ENCODE peak calls at places on chromosomes 5 and 9, in nine cellular contexts. One of them, this sample, is unnamed.

GRCh38 chr9:80664327-80665210 is 1024.8 kb downstream of the TLE1 start:
- DNase-seq in spleen: no peak
- DNase-seq in RCC 7860: peak; percentile 51
- DNase-seq in activated gamma-delta T cell treated with anti-CD3 and anti-CD28 coated beads, Interleukin-2, amount 50 U/mL, for 16 hours: no peak
- DNase-seq in HuH-7.5: peak; percentile 8
- DNase-seq in endothelial cell: no peak
- DNase-seq in body of pancreas: no peak
- DNase-seq in T-helper 22 cell: no peak
- DNase-seq in EH: no peak
- DNase-seq in this sample: peak; percentile 63

GRCh38 chr5:106113922-106114321 is 1556.8 kb downstream of the EFNA5 start:
- DNase-seq in spleen: no peak
- DNase-seq in RCC 7860: no peak
- DNase-seq in activated gamma-delta T cell treated with anti-CD3 and anti-CD28 coated beads, Interleukin-2, amount 50 U/mL, for 16 hours: no peak
- DNase-seq in HuH-7.5: no peak
- DNase-seq in endothelial cell: no peak
- DNase-seq in body of pancreas: no peak
- DNase-seq in T-helper 22 cell: no peak
- DNase-seq in EH: no peak
- DNase-seq in this sample: no peak

GRCh38 chr9:20242767-20243166 is 379.5 kb downstream of the MLLT3 start:
- DNase-seq in spleen: no peak
- DNase-seq in RCC 7860: no peak
- DNase-seq in activated gamma-delta T cell treated with anti-CD3 and anti-CD28 coated beads, Interleukin-2, amount 50 U/mL, for 16 hours: peak; percentile 0
- DNase-seq in HuH-7.5: no peak
- DNase-seq in endothelial cell: no peak
- DNase-seq in body of pancreas: no peak
- DNase-seq in T-helper 22 cell: no peak
- DNase-seq in EH: no peak
- DNase-seq in this sample: no peak

GRCh38 chr5:72066658-72067057 is 40.6 kb upstream of the MAP1B start:
- DNase-seq in spleen: no peak
- DNase-seq in RCC 7860: peak; percentile 85
- DNase-seq in activated gamma-delta T cell treated with anti-CD3 and anti-CD28 coated beads, Interleukin-2, amount 50 U/mL, for 16 hours: no peak
- DNase-seq in HuH-7.5: no peak
- DNase-seq in endothelial cell: no peak
- DNase-seq in body of pancreas: peak; percentile 3
- DNase-seq in T-helper 22 cell: no peak
- DNase-seq in EH: peak; percentile 94
- DNase-seq in this sample: peak; percentile 88

GRCh38 chr5:113331201-113331551 is 103.6 kb downstream of the TSSK1B start:
- DNase-seq in spleen: no peak
- DNase-seq in RCC 7860: peak; percentile 43
- DNase-seq in activated gamma-delta T cell treated with anti-CD3 and anti-CD28 coated beads, Interleukin-2, amount 50 U/mL, for 16 hours: no peak
- DNase-seq in HuH-7.5: no peak
- DNase-seq in endothelial cell: no peak
- DNase-seq in body of pancreas: no peak
- DNase-seq in T-helper 22 cell: no peak
- DNase-seq in EH: no peak
- DNase-seq in this sample: peak; percentile 24

GRCh38 chr5:14728109-14728938 is 63.8 kb downstream of the OTULIN start:
- DNase-seq in spleen: no peak
- DNase-seq in RCC 7860: no peak
- DNase-seq in activated gamma-delta T cell treated with anti-CD3 and anti-CD28 coated beads, Interleukin-2, amount 50 U/mL, for 16 hours: no peak
- DNase-seq in HuH-7.5: peak; percentile 81
- DNase-seq in endothelial cell: peak; percentile 40
- DNase-seq in body of pancreas: no peak
- DNase-seq in T-helper 22 cell: no peak
- DNase-seq in EH: no peak
- DNase-seq in this sample: no peak

GRCh38 chr5:78920604-78921003 is 64.5 kb downstream of the ARSB start:
- DNase-seq in spleen: no peak
- DNase-seq in RCC 7860: no peak
- DNase-seq in activated gamma-delta T cell treated with anti-CD3 and anti-CD28 coated beads, Interleukin-2, amount 50 U/mL, for 16 hours: no peak
- DNase-seq in HuH-7.5: no peak
- DNase-seq in endothelial cell: no peak
- DNase-seq in body of pancreas: peak; percentile 15
- DNase-seq in T-helper 22 cell: no peak
- DNase-seq in EH: peak; percentile 54
- DNase-seq in this sample: peak; percentile 12

GRCh38 chr5:175214152-175214551 is 229.8 kb downstream of the DRD1 start:
- DNase-seq in spleen: no peak
- DNase-seq in RCC 7860: peak; percentile 85
- DNase-seq in activated gamma-delta T cell treated with anti-CD3 and anti-CD28 coated beads, Interleukin-2, amount 50 U/mL, for 16 hours: no peak
- DNase-seq in HuH-7.5: no peak
- DNase-seq in endothelial cell: no peak
- DNase-seq in body of pancreas: peak; percentile 8
- DNase-seq in T-helper 22 cell: no peak
- DNase-seq in EH: peak; percentile 86
- DNase-seq in this sample: peak; percentile 14

GRCh38 chr5:172573115-172573882 is 67.8 kb upstream of the NEURL1B start:
- DNase-seq in spleen: no peak
- DNase-seq in RCC 7860: no peak
- DNase-seq in activated gamma-delta T cell treated with anti-CD3 and anti-CD28 coated beads, Interleukin-2, amount 50 U/mL, for 16 hours: no peak
- DNase-seq in HuH-7.5: no peak
- DNase-seq in endothelial cell: no peak
- DNase-seq in body of pancreas: no peak
- DNase-seq in T-helper 22 cell: no peak
- DNase-seq in EH: no peak
- DNase-seq in this sample: no peak

GRCh38 chr9:130305381-130305780 is 39.8 kb downstream of the HMCN2 start:
- DNase-seq in spleen: no peak
- DNase-seq in RCC 7860: no peak
- DNase-seq in activated gamma-delta T cell treated with anti-CD3 and anti-CD28 coated beads, Interleukin-2, amount 50 U/mL, for 16 hours: no peak
- DNase-seq in HuH-7.5: no peak
- DNase-seq in endothelial cell: no peak
- DNase-seq in body of pancreas: no peak
- DNase-seq in T-helper 22 cell: no peak
- DNase-seq in EH: no peak
- DNase-seq in this sample: no peak

GRCh38 chr9:109604036-109604600 is 106.0 kb upstream of the PTPN3 start:
- DNase-seq in spleen: no peak
- DNase-seq in RCC 7860: no peak
- DNase-seq in activated gamma-delta T cell treated with anti-CD3 and anti-CD28 coated beads, Interleukin-2, amount 50 U/mL, for 16 hours: no peak
- DNase-seq in HuH-7.5: no peak
- DNase-seq in endothelial cell: no peak
- DNase-seq in body of pancreas: no peak
- DNase-seq in T-helper 22 cell: no peak
- DNase-seq in EH: no peak
- DNase-seq in this sample: peak; percentile 16

GRCh38 chr5:141001466-141001853 is 35.2 kb downstream of the PCDHAC2 start:
- DNase-seq in spleen: no peak
- DNase-seq in RCC 7860: no peak
- DNase-seq in activated gamma-delta T cell treated with anti-CD3 and anti-CD28 coated beads, Interleukin-2, amount 50 U/mL, for 16 hours: no peak
- DNase-seq in HuH-7.5: no peak
- DNase-seq in endothelial cell: peak; percentile 28
- DNase-seq in body of pancreas: peak; percentile 7
- DNase-seq in T-helper 22 cell: no peak
- DNase-seq in EH: no peak
- DNase-seq in this sample: peak; percentile 48

GRCh38 chr9:116362493-116362892 is 208.9 kb downstream of the PAPPA start:
- DNase-seq in spleen: no peak
- DNase-seq in RCC 7860: no peak
- DNase-seq in activated gamma-delta T cell treated with anti-CD3 and anti-CD28 coated beads, Interleukin-2, amount 50 U/mL, for 16 hours: no peak
- DNase-seq in HuH-7.5: no peak
- DNase-seq in endothelial cell: no peak
- DNase-seq in body of pancreas: no peak
- DNase-seq in T-helper 22 cell: no peak
- DNase-seq in EH: no peak
- DNase-seq in this sample: no peak